ENCODE peak calls at places on chromosomes 1 and 21, in six cellular contexts. V, W, D, T, E and J are unnamed samples.

GRCh38 chr1:5910666-5911065 is 81.6 kb downstream of the NPHP4 start:
- DNase-seq in V (no peak), W (no peak), D (no peak), T (no peak), E (no peak), J (no peak)

GRCh38 chr1:242774256-242774655 is 249.8 kb upstream of the PLD5 start:
- DNase-seq in D (no peak), W (no peak), T (no peak), E (no peak), V (no peak), J (no peak)

GRCh38 chr1:17984510-17985085 is 123.0 kb upstream of the IGSF21 start:
- DNase-seq in W (no peak), V (no peak), T (peak; percentile 16), D (no peak), E (no peak), J (peak; percentile 27)

GRCh38 chr21:25640671-25641292 is 1.7 kb downstream of the JAM2 start:
- DNase-seq in E (no peak), T (no peak), D (no peak), V (no peak), W (no peak), J (no peak)

GRCh38 chr1:221159608-221160007 is 280.4 kb downstream of the HLX start:
- DNase-seq in D (no peak), V (no peak), T (no peak), E (no peak), W (no peak), J (no peak)

GRCh38 chr1:50348449-50349241 is 74.6 kb downstream of the DMRTA2 start:
- DNase-seq in W (peak; percentile 38), D (peak; percentile 45), V (peak; percentile 63), E (no peak), T (peak; percentile 57), J (peak; percentile 81)

GRCh38 chr1:151537112-151537511 is 3.0 kb upstream of the TUFT1 start:
- DNase-seq in D (no peak), W (no peak), E (no peak), T (peak; percentile 90), V (no peak), J (no peak)

GRCh38 chr21:44295163-44295601 is 4.7 kb upstream of the PFKL start:
- DNase-seq in W (no peak), V (no peak), D (no peak), T (no peak), E (no peak), J (no peak)

GRCh38 chr1:78176448-78176847 is 130.7 kb downstream of the GIPC2 start:
- DNase-seq in D (no peak), V (no peak), T (no peak), E (no peak), W (no peak), J (no peak)

GRCh38 chr1:64878931-64879710 is 87.2 kb downstream of the JAK1 start:
- DNase-seq in W (no peak), V (peak; percentile 84), E (no peak), D (no peak), T (no peak), J (no peak)

GRCh38 chr1:37997256-37998088 is 7.7 kb upstream of the SF3A3 start:
- DNase-seq in W (no peak), V (no peak), D (no peak), T (no peak), E (no peak), J (no peak)

GRCh38 chr1:38000233-38000528 is 5.1 kb downstream of the FHL3 start:
- DNase-seq in W (no peak), T (no peak), V (no peak), D (no peak), E (no peak), J (no peak)

GRCh38 chr1:37999434-38000232 is 5.7 kb downstream of the FHL3 start:
- DNase-seq in E (no peak), D (peak; percentile 57), T (peak; percentile 60), V (peak; percentile 86), W (peak; percentile 69), J (no peak)

GRCh38 chr1:37998089-37998808 is 7.1 kb downstream of the FHL3 start:
- DNase-seq in V (no peak), E (no peak), D (no peak), T (no peak), W (no peak), J (no peak)

GRCh38 chr1:37998913-37999433 is 6.3 kb downstream of the FHL3 start:
- DNase-seq in E (no peak), T (no peak), V (no peak), W (no peak), D (no peak), J (no peak)
- H3K4me3 ChIP-seq in E (no peak overlapping the region), T (no peak overlapping the region), V (no peak overlapping the region), W (no peak overlapping the region), D (no peak overlapping the region), J (no peak overlapping the region)

GRCh38 chr1:35851175-35851869 is 31.7 kb upstream of the AGO1 start:
- DNase-seq in E (no peak), W (no peak), D (no peak), T (no peak), V (no peak), J (no peak)
- TF ChIP-seq POLR2A in E (no peak), W (no peak), D (no peak), T (no peak), V (no peak), J (no peak)

DNA sequence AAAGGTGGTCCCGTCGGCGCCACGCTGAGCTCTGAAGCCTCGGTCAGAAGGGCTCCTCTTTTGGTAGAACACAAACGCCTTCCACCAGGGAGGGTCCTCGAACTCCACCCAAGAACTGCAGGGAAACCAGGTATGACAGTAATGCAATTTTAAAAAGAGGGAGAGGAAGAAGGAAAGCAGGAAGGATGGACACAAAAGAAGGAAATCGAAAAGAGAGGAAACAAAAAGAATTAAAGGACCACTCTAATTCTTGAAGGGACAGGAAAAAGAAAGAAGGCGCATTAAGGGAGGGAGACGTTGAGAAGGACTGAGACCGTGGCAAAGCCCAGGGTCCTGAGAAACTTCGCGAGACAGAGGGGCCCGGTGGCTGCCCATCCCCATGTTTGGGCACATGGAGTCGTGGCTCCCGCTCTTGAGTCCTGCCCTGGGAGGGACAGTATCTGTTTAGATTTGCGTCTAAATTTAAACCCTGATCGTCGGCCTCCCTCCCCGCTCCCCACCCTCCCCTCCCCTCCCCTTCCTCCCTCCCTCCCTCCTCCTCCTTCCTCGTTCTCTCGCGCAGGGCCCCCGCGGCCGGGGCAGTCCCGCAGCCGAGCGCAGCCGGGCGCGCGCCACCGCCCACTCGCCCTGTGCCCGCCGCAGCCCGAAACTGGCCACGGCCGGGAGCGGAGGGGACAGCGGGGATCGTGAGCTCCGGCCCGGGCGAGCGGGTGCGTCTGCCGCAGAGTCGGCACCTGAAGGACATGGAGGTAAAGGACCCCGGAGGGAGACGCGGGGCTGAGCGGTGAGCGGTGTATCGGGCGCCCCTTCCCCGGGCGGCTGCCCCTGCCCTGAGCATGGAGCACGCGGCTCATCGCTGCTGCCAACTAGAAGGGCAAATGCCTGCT is at the start of gene RCSD1:
- DNase-seq in T (no peak), W (peak; percentile 20), E (no peak), V (no peak), D (peak; percentile 62), J (peak; percentile 84)
- H3K27ac ChIP-seq in T (no peak within 1 kb of the TSS), W (no peak within 1 kb of the TSS), E (peak within 1 kb of the TSS; percentile 88), V (no peak within 1 kb of the TSS), D (peak within 1 kb of the TSS; percentile 84), J (peak within 1 kb of the TSS; percentile 99)

DNA sequence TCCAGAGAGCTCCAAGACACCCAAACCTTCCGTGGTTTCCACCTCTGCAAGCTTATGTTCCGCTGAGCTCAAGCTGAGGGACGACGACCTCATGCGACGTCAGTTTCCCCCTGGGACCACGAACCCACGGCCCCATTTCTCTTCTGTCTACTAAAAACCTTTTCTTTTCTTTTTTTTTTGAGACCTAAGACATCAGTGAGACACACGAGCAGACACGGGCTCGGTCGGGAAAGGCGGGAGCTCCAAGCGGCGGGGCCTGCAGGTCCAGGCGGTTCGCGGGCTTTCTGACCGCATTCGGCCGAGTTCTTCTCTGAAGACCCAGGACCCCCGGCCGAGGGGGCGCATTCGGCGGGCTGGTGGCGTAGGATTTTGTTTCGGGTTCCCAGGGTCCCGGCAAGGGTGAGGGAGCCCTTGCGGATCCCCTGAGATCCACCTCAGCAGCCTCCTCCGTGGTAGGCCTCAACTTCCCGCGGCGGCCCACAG is 402 bp downstream of the C21orf58 start:
- DNase-seq in E (no peak), W (no peak), D (no peak), V (no peak), T (no peak), J (no peak)
- H3K4me3 ChIP-seq in E (peak overlapping the region; percentile 100), W (peak overlapping the region; percentile 83), D (peak overlapping the region; percentile 97), V (peak overlapping the region; percentile 66), T (peak overlapping the region; percentile 84), J (peak overlapping the region; percentile 80)

GRCh38 chr1:214552174-214552608 is 789 bp upstream of the PTPN14 start:
- DNase-seq in V (peak; percentile 82), T (peak; percentile 78), D (peak; percentile 36), E (peak; percentile 82), W (peak; percentile 57), J (peak; percentile 57)
- TF ChIP-seq POLR2A in V (peak; percentile 48), T (peak; percentile 19), D (no peak), E (no peak), W (no peak), J (peak; percentile 10)

GRCh38 chr1:9417695-9418094 is 121.6 kb upstream of the SLC25A33 start:
- DNase-seq in W (no peak), E (no peak), D (no peak), T (no peak), V (no peak), J (no peak)

GRCh38 chr1:9416918-9417500 is 122.3 kb upstream of the SLC25A33 start:
- DNase-seq in T (no peak), W (no peak), D (no peak), V (no peak), E (no peak), J (no peak)

GRCh38 chr1:9419642-9420041 is 119.6 kb upstream of the SLC25A33 start:
- DNase-seq in V (no peak), D (no peak), E (no peak), W (no peak), T (no peak), J (no peak)

GRCh38 chr1:9420835-9421532 is 118.3 kb upstream of the SLC25A33 start:
- DNase-seq in E (no peak), W (no peak), D (no peak), T (no peak), V (no peak), J (no peak)

GRCh38 chr1:9418851-9419250 is 120.4 kb upstream of the SLC25A33 start:
- DNase-seq in V (no peak), D (no peak), T (no peak), W (no peak), E (no peak), J (no peak)
- H3K27ac ChIP-seq in V (no peak overlapping the region), D (no peak overlapping the region), T (no peak overlapping the region), W (no peak overlapping the region), E (no peak overlapping the region), J (no peak overlapping the region)

GRCh38 chr1:202255343-202255742 is 61.7 kb downstream of the LGR6 start:
- DNase-seq in V (no peak), W (peak; percentile 48), E (no peak), D (no peak), T (no peak), J (no peak)
- H3K4me3 ChIP-seq in V (no peak overlapping the region), W (no peak overlapping the region), E (no peak overlapping the region), D (no peak overlapping the region), T (no peak overlapping the region), J (no peak overlapping the region)